ENCODE peak calls at places on chromosomes 4 and X, in six cellular contexts. R is GM12892, J is HepG2, I is K562, A is H1, T is GM12878. G is an unnamed sample.
A peak's percentile ranks its signal among the peaks of the same experiment; 100 is the strongest.

GRCh38 chr4:110611968-110612447 is 10.9 kb downstream of the PITX2 start:
- DNase-seq in R (no peak), J (no peak), I (no peak), A (no peak), T (no peak), G (no peak)

GRCh38 chr4:15926486-15926885 is 12.1 kb downstream of the FGFBP1 start:
- DNase-seq in R (no peak), J (no peak), I (no peak), A (no peak), T (no peak), G (no peak)

GRCh38 chr4:1723131-1723801 is 1.9 kb downstream of the TACC3 start:
- DNase-seq in R (no peak), J (no peak), I (no peak), A (no peak), T (no peak), G (no peak)

GRCh38 chr4:153684182-153685073 is at the start of gene TLR2:
- DNase-seq in R (peak; percentile 29), J (no peak), I (peak; percentile 6), A (no peak), T (no peak), G (peak; percentile 64)

GRCh38 chr4:121283319-121283718 is 97.5 kb downstream of the QRFPR start:
- DNase-seq in R (no peak), J (no peak), I (no peak), A (no peak), T (no peak), G (no peak)

GRCh38 chr4:15198070-15198727 is 195.9 kb downstream of the CPEB2 start:
- DNase-seq in R (no peak), J (no peak), I (no peak), A (no peak), T (no peak), G (no peak)

GRCh38 chrX:39821011-39821708 is 276.6 kb downstream of the BCOR start:
- DNase-seq in R (peak; percentile 39), J (no peak), I (no peak), A (no peak), T (no peak), G (no peak)

GRCh38 chr4:55866290-55866907 is 13.0 kb downstream of the EXOC1 start:
- DNase-seq in R (no peak), J (no peak), I (peak; percentile 77), A (no peak), T (peak; percentile 15), G (no peak)

GRCh38 chr4:75672461-75673026 is 667 bp downstream of the G3BP2 start:
- DNase-seq in R (peak; percentile 45), J (peak; percentile 36), I (peak; percentile 78), A (no peak), T (peak; percentile 8), G (peak; percentile 41)

GRCh38 chrX:51893931-51894696 is 691 bp downstream of the MAGED1 start:
- DNase-seq in R (no peak), J (no peak), I (no peak), A (no peak), T (no peak), G (no peak)

GRCh38 chr4:16659694-16660093 is 238.8 kb downstream of the LDB2 start:
- DNase-seq in R (no peak), J (no peak), I (no peak), A (no peak), T (no peak), G (no peak)

GRCh38 chrX:47097018-47097417 is 18.8 kb downstream of the RGN start:
- DNase-seq in R (no peak), J (no peak), I (no peak), A (no peak), T (no peak), G (no peak)

GRCh38 chr4:85928775-85929585 is 430.9 kb downstream of the MAPK10 start:
- DNase-seq in R (no peak), J (peak; percentile 54), I (no peak), A (no peak), T (peak; percentile 12), G (no peak)

GRCh38 chrX:117985241-117985640 is 131.4 kb downstream of the KLHL13 start:
- DNase-seq in R (no peak), J (no peak), I (peak; percentile 4), A (no peak), T (no peak), G (no peak)

DNA sequence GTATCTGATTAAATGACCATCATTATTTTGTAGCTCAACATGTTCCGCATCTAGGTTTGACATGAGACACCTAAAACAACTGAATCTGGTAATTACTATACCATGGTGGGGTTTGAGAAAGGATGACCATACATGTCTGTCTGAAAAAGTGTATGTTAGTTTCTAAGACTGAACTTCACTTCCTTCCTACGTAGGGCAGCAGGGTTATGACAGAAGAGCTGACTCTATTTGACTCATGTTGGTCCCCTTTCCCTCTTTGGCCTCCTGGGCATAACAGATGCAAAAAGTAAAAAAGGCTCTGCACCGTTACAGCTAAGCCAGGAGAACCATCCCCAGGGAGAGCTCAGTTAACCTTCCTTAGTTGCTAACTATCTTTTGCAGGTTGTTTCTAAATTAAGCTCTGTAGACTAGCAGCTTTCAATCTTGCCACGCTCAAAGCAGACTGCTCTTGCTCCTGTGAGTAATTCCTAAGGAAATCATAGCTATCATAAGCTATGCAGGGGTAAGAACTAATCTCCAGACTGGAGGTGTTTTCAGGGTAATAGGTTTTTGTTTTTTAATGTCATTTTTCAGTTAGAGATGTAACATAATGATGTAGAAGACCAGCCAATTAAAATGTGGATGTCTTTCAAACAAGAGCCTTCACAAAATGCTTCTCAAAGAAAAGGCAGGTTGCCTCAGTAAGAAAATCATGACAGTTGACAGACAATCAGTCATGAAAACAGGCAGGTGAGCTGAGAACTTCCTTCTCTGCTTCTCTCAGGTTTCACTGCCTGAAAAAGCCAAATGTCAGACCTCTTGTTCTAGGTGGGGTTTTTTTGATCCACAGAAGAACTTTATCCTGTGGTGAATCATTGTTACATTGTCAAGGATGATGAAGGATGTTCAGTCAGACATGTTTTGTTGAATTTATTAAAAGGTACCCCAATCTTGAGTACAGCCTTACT is 66.9 kb upstream of the DAPP1 start:
- DNase-seq in R (no peak), J (no peak), I (no peak), A (no peak), T (no peak), G (no peak)
- TF ChIP-seq POLR2A in R (no peak), J (no peak), I (no peak), A (no peak), T (no peak), G (no peak)

DNA sequence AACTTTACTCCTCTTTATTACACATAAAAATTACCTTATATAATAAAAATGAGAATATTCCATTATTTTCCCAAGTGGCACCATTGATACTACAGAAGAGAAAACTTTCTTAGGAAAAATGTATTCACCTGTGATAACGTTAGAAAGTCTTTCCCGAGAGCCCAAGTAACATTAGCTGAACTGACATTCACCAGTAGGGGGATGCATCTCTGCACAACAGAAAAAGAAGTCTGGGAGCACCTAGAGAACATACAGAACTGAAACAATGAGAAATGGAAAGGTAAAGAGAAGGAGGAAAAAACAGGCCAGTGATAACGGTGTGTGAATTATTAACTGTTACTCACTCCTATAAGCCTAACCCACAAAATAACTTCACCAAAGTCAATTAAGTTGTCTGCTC is 423.3 kb downstream of the CENPC start:
- DNase-seq in R (no peak), J (peak; percentile 13), I (peak; percentile 6), A (no peak), T (no peak), G (no peak)
- TF ChIP-seq TAF1 in R (no peak), J (no peak), I (no peak), A (no peak), T (no peak), G (no peak)

GRCh38 chrX:33032700-33033099 is 178.6 kb downstream of the DMD start:
- DNase-seq in R (no peak), J (no peak), I (no peak), A (no peak), T (no peak), G (no peak)
- TF ChIP-seq POLR2AphosphoS5 in R (no peak), J (no peak), I (no peak), A (no peak), T (no peak), G (no peak)

DNA sequence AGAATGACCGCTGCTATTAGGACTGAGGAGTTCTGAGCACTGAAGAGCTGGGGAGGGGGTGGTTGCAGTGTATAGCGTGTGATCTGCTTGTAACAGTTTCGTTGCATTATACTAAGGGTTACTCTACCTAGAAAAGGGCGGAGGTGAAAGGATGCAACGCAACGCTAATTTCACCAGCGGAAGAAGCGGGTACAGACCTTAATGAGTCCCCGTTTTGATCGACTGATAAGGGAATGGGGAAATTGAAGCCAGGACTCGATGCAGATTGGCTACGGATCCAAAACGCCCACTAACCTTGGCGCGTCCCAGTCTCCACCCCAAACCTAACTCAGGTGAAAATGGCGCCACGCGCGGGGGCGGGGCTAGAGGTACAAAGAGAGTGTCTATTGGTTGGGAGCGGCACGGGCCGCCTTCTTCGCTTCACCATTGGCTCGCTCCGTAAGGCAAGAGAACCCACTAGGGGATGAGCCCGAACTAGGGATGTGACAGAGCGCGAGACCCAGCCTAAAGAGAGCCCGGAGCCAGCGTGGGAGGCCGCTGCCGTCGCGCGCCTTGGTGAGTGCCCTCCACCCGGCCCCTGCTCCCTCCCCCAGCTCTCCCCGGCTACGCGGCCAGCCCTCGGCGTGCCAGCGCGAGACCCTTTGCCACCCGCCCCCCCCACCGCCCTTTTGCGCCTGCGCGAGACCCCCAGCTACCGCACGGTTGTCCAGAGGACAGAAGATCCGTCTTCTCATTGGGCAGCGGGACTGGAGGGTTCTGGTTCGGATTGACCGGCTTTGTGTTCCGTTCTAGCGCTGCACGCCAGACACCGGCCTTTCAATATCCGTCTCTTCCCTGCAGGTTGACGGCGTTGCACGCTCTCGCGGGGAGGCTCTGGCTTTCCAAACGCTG is at the start of gene EBP:
- DNase-seq in R (peak; percentile 84), J (peak; percentile 84), I (peak; percentile 98), A (peak; percentile 70), T (peak; percentile 83), G (peak; percentile 80)
- TF ChIP-seq POLR2A in R (peak; percentile 79), J (peak; percentile 91), I (peak; percentile 77), A (peak; percentile 84), T (peak; percentile 94), G (peak; percentile 58)

DNA sequence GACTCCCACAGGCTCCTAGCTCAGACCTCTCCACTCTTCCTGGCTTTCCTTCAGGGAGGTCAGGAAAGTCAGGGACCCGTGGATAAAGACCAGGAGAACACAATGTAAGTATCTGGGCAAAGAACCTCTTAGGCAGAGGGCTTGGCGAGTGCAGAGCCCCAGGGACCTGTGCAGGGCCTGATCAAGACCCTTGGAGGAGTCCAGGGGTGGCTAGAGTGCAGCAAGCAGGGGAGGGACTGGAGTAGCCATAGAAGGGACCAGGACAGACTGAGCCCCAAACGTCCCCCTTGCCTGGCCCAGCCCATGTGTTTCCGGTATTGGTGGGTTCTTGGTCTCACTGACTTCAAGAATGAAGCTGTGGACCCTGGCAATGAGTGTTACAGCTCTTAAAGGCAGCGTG is 5.9 kb upstream of the TNIP2 start:
- DNase-seq in R (no peak), J (no peak), I (no peak), A (no peak), T (no peak), G (no peak)
- TF ChIP-seq TAF1 in R (no peak), J (no peak), I (no peak), A (no peak), T (no peak), G (no peak)

GRCh38 chr4:3384771-3385701 is 56.7 kb upstream of the HGFAC start:
- DNase-seq in R (no peak), J (peak; percentile 35), I (no peak), A (no peak), T (no peak), G (no peak)
- TF ChIP-seq POLR2AphosphoS5 in R (no peak), J (peak; percentile 41), I (no peak), A (no peak), T (no peak), G (no peak)

GRCh38 chr4:25233737-25234389 is at the start of gene PI4K2B:
- DNase-seq in R (peak; percentile 75), J (peak; percentile 82), I (peak; percentile 92), A (peak; percentile 44), T (peak; percentile 53), G (peak; percentile 77)
- TF ChIP-seq POLR2A in R (peak; percentile 85), J (peak; percentile 95), I (peak; percentile 90), A (peak; percentile 80), T (peak; percentile 95), G (peak; percentile 82)

GRCh38 chr4:7810792-7811535 is 128.7 kb downstream of the AFAP1 start:
- DNase-seq in R (no peak), J (no peak), I (no peak), A (no peak), T (no peak), G (no peak)
- TF ChIP-seq TAF1 in R (no peak), J (no peak), I (no peak), A (no peak), T (no peak), G (no peak)